ENCODE peak calls at places on chromosomes 11 and 22, in ten cellular contexts. I is NCI-H1930; V is T follicular helper cell; T is stimulated activated CD8-positive, alpha-beta memory T cell treated with anti-CD3 and anti-CD28 coated beads, Interleukin-7, amount 100 ng/mL, for 1 hour; H is activated naive CD4-positive, alpha-beta T cell; J is GM12865; Q is activated T-helper 1 cell treated with anti-CD3 and anti-CD28 coated beads, Interleukin-12 subunit alpha, Interleukin-12 subunit beta, Interleukin-2, Interleukin-4 antibody, amounts not matched to agents 30 ng/mL and 10 ng/mL and 1 ng/mL, durations not matched to agents 14 hours and 24 hours and 36 hours; O is NCI-H2081; D is NCI-H774; K is NCI-H1105. C is an unnamed sample.

GRCh38 chr11:83272627-83273026 is 13.5 kb downstream of the CCDC90B start:
- DNase-seq in I (no peak), V (no peak), T (no peak), H (no peak), J (no peak), Q (no peak), O (no peak), D (no peak), K (no peak), C (no peak)

GRCh38 chr11:66580803-66581202 is 12.1 kb downstream of the CCDC87 start:
- DNase-seq in I (no peak), V (no peak), T (no peak), H (no peak), J (no peak), Q (no peak), O (no peak), D (no peak), K (no peak), C (no peak)

GRCh38 chr11:70776914-70777532 is 378.7 kb downstream of the CTTN start:
- DNase-seq in I (no peak), V (no peak), T (no peak), H (no peak), J (no peak), Q (no peak), O (no peak), D (no peak), K (no peak), C (no peak)

GRCh38 chr11:8250446-8250845 is 13.2 kb downstream of the LMO1 start:
- DNase-seq in I (no peak), V (no peak), T (no peak), H (no peak), J (no peak), Q (no peak), O (no peak), D (no peak), K (no peak), C (no peak)

GRCh38 chr11:90855531-90855930 is 632.7 kb upstream of the CHORDC1 start:
- DNase-seq in I (no peak), V (no peak), T (no peak), H (no peak), J (no peak), Q (no peak), O (no peak), D (no peak), K (no peak), C (no peak)

GRCh38 chr11:73149105-73149504 is 7.0 kb upstream of the FCHSD2 start:
- DNase-seq in I (no peak), V (no peak), T (no peak), H (no peak), J (no peak), Q (no peak), O (no peak), D (no peak), K (no peak), C (no peak)

GRCh38 chr11:2140411-2141400 is 1.5 kb upstream of the IGF2 start:
- DNase-seq in I (no peak), V (no peak), T (no peak), H (no peak), J (no peak), Q (no peak), O (no peak), D (no peak), K (no peak), C (no peak)

GRCh38 chr11:2934057-2934550 is 4.9 kb upstream of the PHLDA2 start:
- DNase-seq in I (no peak), V (no peak), T (no peak), H (no peak), J (no peak), Q (no peak), O (no peak), D (no peak), K (no peak), C (no peak)

GRCh38 chr11:36583667-36584066 is 10.6 kb upstream of the IFTAP start:
- DNase-seq in I (no peak), V (no peak), T (no peak), H (no peak), J (no peak), Q (no peak), O (no peak), D (no peak), K (no peak), C (no peak)

GRCh38 chr11:93740802-93741093 is 547 bp downstream of the TAF1D start:
- DNase-seq in I (peak; percentile 43), V (peak; percentile 40), T (peak; percentile 21), H (peak; percentile 48), J (peak; percentile 85), Q (peak; percentile 41), O (peak; percentile 72), D (peak; percentile 61), K (peak; percentile 45), C (no peak)

GRCh38 chr22:42399315-42400271 is 32.6 kb downstream of the NFAM1 start:
- DNase-seq in I (peak; percentile 19), V (no peak), T (no peak), H (no peak), J (no peak), Q (no peak), O (peak; percentile 90), D (peak; percentile 47), K (peak; percentile 97), C (peak; percentile 96)

GRCh38 chr11:910044-910588 is 494 bp downstream of the CHID1 start:
- DNase-seq in I (no peak), V (no peak), T (no peak), H (no peak), J (peak; percentile 24), Q (no peak), O (no peak), D (no peak), K (no peak), C (no peak)

GRCh38 chr11:78564889-78565467 is 9.7 kb downstream of the NARS2 start:
- DNase-seq in I (no peak), V (no peak), T (no peak), H (no peak), J (no peak), Q (no peak), O (no peak), D (no peak), K (no peak), C (no peak)

GRCh38 chr22:48758905-48759875 is 1068.5 kb downstream of the BRD1 start:
- DNase-seq in I (no peak), V (no peak), T (no peak), H (no peak), J (no peak), Q (no peak), O (no peak), D (no peak), K (no peak), C (no peak)

GRCh38 chr11:94790771-94791180 is 22.6 kb downstream of the AMOTL1 start:
- DNase-seq in I (no peak), V (no peak), T (no peak), H (no peak), J (no peak), Q (no peak), O (no peak), D (no peak), K (no peak), C (no peak)

GRCh38 chr11:109644158-109644557 is 222.2 kb downstream of the C11orf87 start:
- DNase-seq in I (peak; percentile 7), V (no peak), T (no peak), H (no peak), J (no peak), Q (no peak), O (peak; percentile 95), D (peak; percentile 64), K (peak; percentile 89), C (peak; percentile 38)

GRCh38 chr11:45805305-45806071 is 539 bp downstream of the SLC35C1 start:
- DNase-seq in I (peak; percentile 27), V (no peak), T (no peak), H (no peak), J (peak; percentile 23), Q (no peak), O (peak; percentile 66), D (peak; percentile 44), K (no peak), C (peak; percentile 46)

GRCh38 chr11:26599876-26600434 is 27.9 kb upstream of the MUC15 start:
- DNase-seq in I (no peak), V (no peak), T (no peak), H (no peak), J (no peak), Q (no peak), O (no peak), D (no peak), K (no peak), C (no peak)

C was measured in NCI-H748 treated with DMSO at 0.1 percent for 48 hours.